ENCODE peak calls at places on chromosomes 16 and 17, in ten cellular contexts. F is transverse colon, I is HepG2, W is sigmoid colon, U is GM23338, X is prostate gland, C is GM12892, L is breast epithelium, R is SK-N-MC, K is HCT116. P is an unnamed sample.

GRCh38 chr16:87581867-87582220 is 20.5 kb upstream of the JPH3 start:
- DNase-seq in W (peak; percentile 93), K (peak; percentile 51), R (no peak), L (no peak), I (peak; percentile 39), C (no peak), U (no peak), X (peak; percentile 12), F (peak; percentile 60), P (peak; percentile 80)

GRCh38 chr17:77126519-77126918 is 14.2 kb upstream of the SEC14L1 start:
- DNase-seq in R (no peak), K (no peak), W (no peak), C (no peak), U (no peak), X (no peak), L (peak; percentile 85), F (peak; percentile 44), I (no peak), P (no peak)

GRCh38 chr16:5449901-5450300 is 352.3 kb upstream of the EEF2KMT start:
- DNase-seq in I (no peak), X (no peak), U (peak; percentile 22), R (no peak), L (no peak), K (no peak), W (no peak), C (no peak), F (no peak), P (no peak)

GRCh38 chr16:88358033-88358481 is 24.7 kb upstream of the ZNF469 start:
- DNase-seq in F (no peak), X (no peak), K (no peak), C (no peak), U (no peak), R (no peak), L (no peak), I (no peak), W (peak; percentile 59), P (no peak)

GRCh38 chr17:16977932-16978331 is 6.0 kb upstream of the TNFRSF13B start:
- DNase-seq in C (no peak), W (peak; percentile 17), F (no peak), X (no peak), U (peak; percentile 40), R (no peak), K (no peak), I (no peak), L (no peak), P (no peak)

GRCh38 chr17:40323731-40324650 is 15.0 kb downstream of the RARA start:
- DNase-seq in I (no peak), R (no peak), U (no peak), X (no peak), C (no peak), K (no peak), L (no peak), W (peak; percentile 83), F (peak; percentile 36), P (no peak)

GRCh38 chr17:76384222-76384986 is at the start of gene SPHK1:
- DNase-seq in C (peak; percentile 91), U (peak; percentile 83), K (peak; percentile 51), L (no peak), R (no peak), W (peak; percentile 78), F (peak; percentile 76), I (peak; percentile 74), X (peak; percentile 46), P (no peak)

GRCh38 chr17:76968707-76969597 is 100.7 kb downstream of the MGAT5B start:
- DNase-seq in L (no peak), U (peak; percentile 99), R (no peak), I (no peak), F (peak; percentile 55), C (no peak), K (no peak), W (no peak), X (no peak), P (no peak)

GRCh38 chr17:1617620-1618174 is 10.9 kb downstream of the SLC43A2 start:
- DNase-seq in X (no peak), C (no peak), I (no peak), R (no peak), W (no peak), U (no peak), F (peak; percentile 82), L (no peak), K (peak; percentile 93), P (no peak)

GRCh38 chr17:79930077-79930785 is 91.0 kb upstream of the CBX4 start:
- DNase-seq in I (no peak), W (no peak), C (no peak), K (no peak), F (no peak), X (no peak), U (peak; percentile 64), R (no peak), L (no peak), P (no peak)

GRCh38 chr17:73747221-73748002 is 103.2 kb upstream of the SDK2 start:
- DNase-seq in L (no peak), W (no peak), F (no peak), C (no peak), X (no peak), R (no peak), U (no peak), K (no peak), I (no peak), P (no peak)

GRCh38 chr16:54407596-54407995 is 121.0 kb upstream of the IRX3 start:
- DNase-seq in I (no peak), K (no peak), L (no peak), W (no peak), C (no peak), F (no peak), X (no peak), R (no peak), U (no peak), P (no peak)

GRCh38 chr17:32495347-32496253 is 8.8 kb downstream of the CDK5R1 start:
- DNase-seq in R (no peak), C (no peak), I (no peak), W (peak; percentile 64), X (no peak), F (no peak), U (no peak), K (no peak), L (no peak), P (no peak)

DNA sequence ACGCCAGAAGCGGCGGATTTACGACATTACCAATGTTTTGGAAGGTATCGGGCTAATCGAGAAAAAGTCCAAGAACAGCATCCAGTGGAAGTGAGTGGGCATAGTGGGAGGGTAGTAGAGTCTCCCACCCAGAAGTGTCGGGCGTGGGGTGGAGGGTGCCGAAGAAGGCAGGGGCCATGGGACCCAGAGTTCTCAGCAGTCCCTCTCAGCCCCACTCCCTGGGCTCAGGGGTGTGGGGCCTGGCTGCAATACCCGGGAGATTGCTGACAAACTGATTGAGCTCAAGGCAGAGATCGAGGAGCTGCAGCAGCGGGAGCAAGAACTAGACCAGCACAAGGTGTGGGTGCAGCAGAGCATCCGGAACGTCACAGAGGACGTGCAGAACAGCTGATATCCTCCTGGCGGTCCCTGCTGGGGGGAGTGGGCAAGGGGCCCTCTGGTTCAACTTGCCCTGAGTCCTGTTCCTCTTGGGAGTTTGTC is 866 bp downstream of the E2F4 start:
- DNase-seq in L (no peak), W (no peak), I (no peak), R (no peak), F (no peak), X (no peak), K (no peak), U (no peak), C (no peak), P (no peak)
- TF ChIP-seq POLR2AphosphoS5 in L (no peak), W (no peak), I (no peak), R (no peak), F (no peak), X (no peak), K (no peak), U (no peak), C (no peak), P (no peak)

GRCh38 chr17:83198366-83199341 is 119.2 kb downstream of the METRNL start:
- DNase-seq in R (no peak), K (no peak), F (no peak), C (no peak), X (no peak), I (no peak), L (peak; percentile 37), U (no peak), W (peak; percentile 61), P (no peak)

GRCh38 chr17:83200746-83201145 is 121.3 kb downstream of the METRNL start:
- DNase-seq in R (no peak), I (no peak), L (no peak), U (no peak), C (no peak), W (peak; percentile 63), K (no peak), X (no peak), F (no peak), P (no peak)

GRCh38 chr17:83199500-83200201 is 120.2 kb downstream of the METRNL start:
- DNase-seq in K (no peak), U (no peak), L (peak; percentile 43), X (no peak), I (no peak), C (no peak), W (peak; percentile 73), F (peak; percentile 60), R (no peak), P (no peak)

GRCh38 chr17:83201206-83202001 is 122.0 kb downstream of the METRNL start:
- DNase-seq in W (peak; percentile 56), K (no peak), F (peak; percentile 2), R (no peak), C (no peak), X (peak; percentile 2), L (peak; percentile 36), U (no peak), I (no peak), P (no peak)

DNA sequence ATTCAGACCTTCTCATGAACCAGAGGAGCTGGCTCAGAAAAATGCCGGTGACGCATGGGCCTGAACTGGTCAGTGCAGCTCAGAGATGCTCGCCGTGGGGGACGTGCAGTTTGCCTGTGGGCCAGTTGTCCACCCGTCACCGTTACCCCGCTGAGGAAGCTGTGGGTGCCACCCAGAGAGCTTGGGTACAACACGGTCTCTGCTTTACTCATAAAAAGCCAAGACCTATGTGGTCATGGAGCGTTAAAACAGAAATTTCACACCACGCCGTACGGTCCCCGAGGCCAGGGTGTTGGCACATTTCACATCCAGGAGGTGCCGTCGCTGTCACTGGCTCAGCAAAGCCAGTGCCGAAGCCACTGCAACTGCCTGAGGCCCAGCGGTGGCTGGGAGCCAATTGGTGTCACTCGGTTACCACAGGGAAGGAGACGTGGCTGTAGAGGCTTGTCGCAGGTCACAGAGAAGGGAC is 120.9 kb downstream of the METRNL start:
- DNase-seq in W (peak; percentile 84), I (no peak), L (peak; percentile 90), F (peak; percentile 63), X (peak; percentile 51), C (no peak), K (no peak), R (no peak), U (no peak), P (no peak)
- TF ChIP-seq POLR2AphosphoS5 in W (no peak), I (no peak), L (peak; percentile 67), F (no peak), X (no peak), C (no peak), K (no peak), R (no peak), U (no peak), P (no peak)

GRCh38 chr17:50902768-50903353 is 36.7 kb upstream of the TOB1 start:
- DNase-seq in C (no peak), W (no peak), U (no peak), K (no peak), R (no peak), L (no peak), I (no peak), F (no peak), X (no peak), P (no peak)
- TF ChIP-seq POLR2AphosphoS5 in C (no peak), W (no peak), U (no peak), K (no peak), R (no peak), L (no peak), I (no peak), F (no peak), X (no peak), P (no peak)

GRCh38 chr16:80938035-80938927 is 68.4 kb downstream of the CMC2 start:
- DNase-seq in R (no peak), C (no peak), F (peak; percentile 15), W (peak; percentile 88), U (peak; percentile 70), I (no peak), X (peak; percentile 65), K (peak; percentile 51), L (no peak), P (no peak)
- TF ChIP-seq POLR2AphosphoS5 in R (no peak), C (no peak), F (peak; percentile 66), W (peak; percentile 74), U (no peak), I (no peak), X (peak; percentile 78), K (no peak), L (no peak), P (no peak)